ENCODE peak calls at places on chromosomes 3 and 15, in six cellular contexts. S, M, X, O, T and K are unnamed samples.

GRCh38 chr3:193830791-193831191 is 237.8 kb downstream of the OPA1 start:
- DNase-seq in S (no peak), T (no peak), X (no peak), O (no peak), M (peak; percentile 100), K (no peak)

GRCh38 chr15:69602921-69603320 is 150.3 kb downstream of the RPLP1 start:
- DNase-seq in O (no peak), X (no peak), S (no peak), T (no peak), M (no peak), K (no peak)

GRCh38 chr15:39269821-39270220 is 311.1 kb upstream of the THBS1 start:
- DNase-seq in O (no peak), S (no peak), M (no peak), T (no peak), X (no peak), K (no peak)

GRCh38 chr3:166889241-166889640 is 490.9 kb downstream of the ZBBX start:
- DNase-seq in O (no peak), M (peak; percentile 2), S (no peak), X (no peak), T (no peak), K (no peak)

GRCh38 chr3:52489453-52489852 is 5.7 kb upstream of the STAB1 start:
- DNase-seq in X (no peak), M (no peak), S (no peak), O (no peak), T (no peak), K (no peak)

GRCh38 chr3:8822141-8822540 is 52.7 kb upstream of the OXTR start:
- DNase-seq in T (no peak), O (no peak), S (no peak), X (no peak), M (peak; percentile 51), K (no peak)

GRCh38 chr3:67940200-67940952 is 286.0 kb upstream of the SUCLG2 start:
- DNase-seq in M (no peak), S (no peak), O (no peak), X (peak; percentile 53), T (no peak), K (peak; percentile 51)

GRCh38 chr3:183356920-183357319 is 71.5 kb downstream of the MCF2L2 start:
- DNase-seq in X (no peak), M (no peak), O (no peak), S (no peak), T (no peak), K (no peak)

GRCh38 chr15:73984208-73984979 is 7.7 kb downstream of the STOML1 start:
- DNase-seq in M (no peak), X (no peak), T (no peak), O (no peak), S (no peak), K (no peak)

GRCh38 chr3:128320551-128321340 is 145.9 kb downstream of the DNAJB8 start:
- DNase-seq in X (no peak), O (no peak), S (no peak), T (no peak), M (no peak), K (no peak)

GRCh38 chr3:53773586-53774368 is 72.4 kb downstream of the CHDH start:
- DNase-seq in T (no peak), S (no peak), O (peak; percentile 68), M (peak; percentile 40), X (no peak), K (peak; percentile 65)